ENCODE peak calls at places on chromosomes 2 and 18, in four cellular contexts. R, V, Z and I are unnamed samples.

GRCh38 chr2:63121055-63121834 is 70.6 kb downstream of the OTX1 start:
- DNase-seq in R (no peak), V (no peak), Z (no peak), I (no peak)

GRCh38 chr18:41244751-41245150 is 710.3 kb upstream of the PIK3C3 start:
- DNase-seq in R (no peak), V (no peak), Z (no peak), I (no peak)

GRCh38 chr2:8310557-8311455 is 371.1 kb upstream of the ID2 start:
- DNase-seq in R (no peak), V (no peak), Z (no peak), I (no peak)

GRCh38 chr2:185044323-185044874 is 446.1 kb downstream of the ZNF804A start:
- DNase-seq in R (no peak), V (no peak), Z (no peak), I (no peak)

GRCh38 chr2:55786286-55786685 is 92.6 kb upstream of the PNPT1 start:
- DNase-seq in R (no peak), V (no peak), Z (no peak), I (no peak)

GRCh38 chr2:144426355-144426754 is 93.6 kb downstream of the ZEB2 start:
- DNase-seq in R (no peak), V (no peak), Z (no peak), I (no peak)

GRCh38 chr2:68435605-68436004 is 31.5 kb downstream of the FBXO48 start:
- DNase-seq in R (peak; percentile 56), V (no peak), Z (no peak), I (no peak)

GRCh38 chr2:158102446-158102845 is 770 bp downstream of the UPP2 start:
- DNase-seq in R (peak; percentile 37), V (no peak), Z (no peak), I (no peak)

GRCh38 chr2:46644690-46645385 is 165.5 kb downstream of the TMEM247 start:
- DNase-seq in R (no peak), V (no peak), Z (no peak), I (no peak)

GRCh38 chr2:225041871-225042799 is at the start of gene DOCK10:
- DNase-seq in R (peak; percentile 70), V (peak; percentile 73), Z (peak; percentile 45), I (no peak)

GRCh38 chr18:30967701-30968100 is 74.8 kb downstream of the DSC3 start:
- DNase-seq in R (peak; percentile 1), V (no peak), Z (no peak), I (no peak)

GRCh38 chr18:23992119-23992940 is 22.2 kb upstream of the TTC39C start:
- DNase-seq in R (peak; percentile 82), V (no peak), Z (no peak), I (no peak)